ENCODE peak calls at places on chromosomes 5 and 9, in four cellular contexts. P is A673, H is adrenal gland, Q is left ventricle myocardium inferior. A is an unnamed sample.

GRCh38 chr9:115649991-115650472 is 503.6 kb upstream of the PAPPA start:
- DNase-seq in H (peak; percentile 36), Q (peak; percentile 58), P (no peak), A (no peak)

GRCh38 chr9:22158983-22159382 is 149.9 kb upstream of the CDKN2B start:
- DNase-seq in Q (peak; percentile 28), H (peak; percentile 39), P (no peak), A (no peak)

GRCh38 chr5:40648150-40648549 is 31.6 kb upstream of the PTGER4 start:
- DNase-seq in P (no peak), Q (no peak), H (no peak), A (no peak)

GRCh38 chr9:129569506-129570449 is 51.1 kb downstream of the C9orf50 start:
- DNase-seq in Q (no peak), P (peak; percentile 38), H (no peak), A (no peak)

GRCh38 chr5:137487600-137487999 is 11.5 kb downstream of the SPOCK1 start:
- DNase-seq in Q (no peak), P (no peak), H (no peak), A (no peak)

GRCh38 chr5:41908374-41909079 is 4.4 kb downstream of the RIMOC1 start:
- DNase-seq in P (no peak), H (no peak), Q (no peak), A (no peak)

GRCh38 chr5:50766967-50767366 is 100.5 kb downstream of the PARP8 start:
- DNase-seq in Q (no peak), P (no peak), H (no peak), A (no peak)

GRCh38 chr5:44246986-44247385 is 142.2 kb downstream of the FGF10 start:
- DNase-seq in H (no peak), P (no peak), Q (no peak), A (no peak)

GRCh38 chr5:157038568-157039187 is 20.2 kb downstream of the HAVCR1 start:
- DNase-seq in H (no peak), P (no peak), Q (no peak), A (no peak)

GRCh38 chr5:83249156-83249555 is 171.8 kb downstream of the XRCC4 start:
- DNase-seq in H (no peak), P (no peak), Q (no peak), A (no peak)

GRCh38 chr5:173243808-173244305 is 8.9 kb upstream of the NKX2-5 start:
- DNase-seq in Q (no peak), H (no peak), P (no peak), A (no peak)

GRCh38 chr5:2298746-2299145 is 416.0 kb upstream of the IRX4 start:
- DNase-seq in Q (no peak), P (no peak), H (no peak), A (no peak)
- H3K9me3 ChIP-seq in Q (no peaks in the 10 kb centered on the region), P (peaks cover 14% of the 10 kb centered on the region), H (no peaks in the 10 kb centered on the region), A (no peaks in the 10 kb centered on the region)

GRCh38 chr5:34545164-34545563 is 111.0 kb upstream of the RAI14 start:
- DNase-seq in H (no peak), Q (no peak), P (no peak), A (no peak)
- H3K9me3 ChIP-seq in H (peaks cover 7% of the 10 kb centered on the region), Q (peaks cover 40% of the 10 kb centered on the region), P (no peaks in the 10 kb centered on the region), A (no peaks in the 10 kb centered on the region)

GRCh38 chr9:112997236-112997941 is 14.6 kb downstream of the ZNF883 start:
- DNase-seq in Q (no peak), H (no peak), P (peak; percentile 2), A (no peak)
- H3K9me3 ChIP-seq in Q (peaks cover 100% of the 10 kb centered on the region), H (peaks cover 22% of the 10 kb centered on the region), P (peaks cover 73% of the 10 kb centered on the region), A (peaks cover 15% of the 10 kb centered on the region)

GRCh38 chr5:26543987-26544386 is 494.4 kb downstream of the CDH9 start:
- DNase-seq in H (no peak), Q (no peak), P (no peak), A (no peak)
- H3K9me3 ChIP-seq in H (no peaks in the 10 kb centered on the region), Q (peaks cover 52% of the 10 kb centered on the region), P (peaks cover 5% of the 10 kb centered on the region), A (no peaks in the 10 kb centered on the region)

GRCh38 chr5:120955795-120956194 is 491.7 kb downstream of the PRR16 start:
- DNase-seq in Q (no peak), H (no peak), P (no peak), A (no peak)
- H3K9me3 ChIP-seq in Q (peaks cover 53% of the 10 kb centered on the region), H (no peaks in the 10 kb centered on the region), P (peaks cover 5% of the 10 kb centered on the region), A (no peaks in the 10 kb centered on the region)

GRCh38 chr5:141223112-141223783 is at the start of gene PCDHB14:
- DNase-seq in H (no peak), Q (no peak), P (peak; percentile 95), A (no peak)
- H3K9me3 ChIP-seq in H (peaks cover 34% of the 10 kb centered on the region), Q (peaks cover 99% of the 10 kb centered on the region), P (peaks cover 18% of the 10 kb centered on the region), A (peaks cover 5% of the 10 kb centered on the region)

GRCh38 chr9:137161558-137162483 is 8.0 kb downstream of the LRRC26 start:
- DNase-seq in H (no peak), P (peak; percentile 54), Q (no peak), A (no peak)

GRCh38 chr9:137163805-137164204 is 6.0 kb downstream of the LRRC26 start:
- DNase-seq in P (no peak), Q (no peak), H (no peak), A (no peak)

GRCh38 chr9:137163101-137163661 is 6.7 kb downstream of the LRRC26 start:
- DNase-seq in Q (no peak), H (no peak), P (peak; percentile 76), A (no peak)

GRCh38 chr9:137160716-137161557 is 8.9 kb downstream of the LRRC26 start:
- DNase-seq in H (no peak), Q (no peak), P (no peak), A (no peak)

DNA sequence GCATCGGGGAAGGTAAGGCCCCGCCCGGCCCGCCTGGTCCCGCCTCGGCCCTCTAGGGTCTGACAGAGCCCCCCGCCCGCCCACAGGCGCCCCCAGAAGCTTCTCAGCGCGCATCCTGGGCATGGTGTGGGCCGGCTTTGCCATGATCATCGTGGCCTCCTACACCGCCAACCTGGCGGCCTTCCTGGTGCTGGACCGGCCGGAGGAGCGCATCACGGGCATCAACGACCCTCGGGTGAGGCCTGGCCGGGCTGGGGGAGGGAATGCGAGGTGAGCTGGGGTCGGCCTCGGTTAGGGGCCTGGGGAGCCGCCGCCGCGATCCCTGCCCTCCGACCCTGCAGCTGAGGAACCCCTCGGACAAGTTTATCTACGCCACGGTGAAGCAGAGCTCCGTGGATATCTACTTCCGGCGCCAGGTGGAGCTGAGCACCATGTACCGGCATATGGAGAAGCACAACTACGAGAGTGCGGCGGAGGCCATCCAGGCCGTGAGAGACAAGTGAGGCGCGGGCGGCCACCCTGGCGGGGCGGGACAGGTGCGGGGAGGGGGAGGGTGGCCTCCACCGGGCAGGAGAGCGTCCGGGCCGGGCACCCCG is 7.2 kb downstream of the LRRC26 start:
- DNase-seq in Q (no peak), P (no peak), H (peak; percentile 46), A (no peak)
- H3K9me3 ChIP-seq in Q (no peaks in the 10 kb centered on the region), P (no peaks in the 10 kb centered on the region), H (no peaks in the 10 kb centered on the region), A (no peaks in the 10 kb centered on the region)

GRCh38 chr5:153941265-153941664 is 97.4 kb downstream of the FAM114A2 start:
- DNase-seq in P (no peak), Q (no peak), H (no peak), A (no peak)
- H3K9me3 ChIP-seq in P (peaks cover 10% of the 10 kb centered on the region), Q (peaks cover 74% of the 10 kb centered on the region), H (peaks cover 9% of the 10 kb centered on the region), A (peaks cover 5% of the 10 kb centered on the region)

GRCh38 chr5:2529371-2530100 is 221.9 kb downstream of the IRX2 start:
- DNase-seq in P (no peak), Q (no peak), H (no peak), A (no peak)
- H3K9me3 ChIP-seq in P (peaks cover 24% of the 10 kb centered on the region), Q (peaks cover 12% of the 10 kb centered on the region), H (no peaks in the 10 kb centered on the region), A (no peaks in the 10 kb centered on the region)

DNA sequence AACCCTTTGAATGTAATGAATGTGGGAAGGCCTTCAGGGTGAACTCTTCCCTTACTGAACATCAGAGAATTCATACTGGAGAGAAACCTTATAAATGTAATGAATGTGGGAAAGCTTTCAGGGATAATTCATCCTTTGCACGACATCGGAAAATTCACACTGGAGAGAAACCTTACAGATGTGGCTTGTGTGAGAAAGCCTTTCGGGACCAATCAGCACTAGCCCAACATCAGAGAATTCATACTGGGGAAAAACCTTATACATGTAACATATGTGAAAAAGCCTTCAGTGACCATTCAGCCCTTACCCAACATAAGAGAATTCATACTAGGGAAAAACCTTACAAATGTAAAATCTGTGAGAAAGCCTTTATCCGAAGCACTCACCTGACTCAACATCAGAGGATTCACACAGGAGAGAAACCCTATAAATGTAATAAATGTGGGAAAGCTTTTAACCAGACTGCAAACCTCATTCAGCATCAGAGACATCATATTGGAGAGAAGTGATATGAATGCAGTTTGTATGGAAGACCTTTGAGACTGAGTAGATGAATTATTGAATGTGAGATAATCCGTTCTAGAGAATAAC is 24.6 kb downstream of the ZNF454 start:
- DNase-seq in H (no peak), P (no peak), Q (no peak), A (no peak)
- H3K9me3 ChIP-seq in H (peaks cover 74% of the 10 kb centered on the region), P (peaks cover 53% of the 10 kb centered on the region), Q (peaks cover 100% of the 10 kb centered on the region), A (peaks cover 27% of the 10 kb centered on the region)

A was measured in T-helper 17 cell.